ENCODE peak calls at places on chromosomes 7 and 10, in six cellular contexts. Q is cardiac fibroblast; F is neural crest cell; A is GM12865; P is stimulated activated effector memory CD8-positive, alpha-beta T cell treated with anti-CD3 and anti-CD28 coated beads, Interleukin-12 subunit alpha, Interleukin-12 subunit beta, amount 100 ng/mL, for 72 hours; H is left colon. D is an unnamed sample.

GRCh38 chr7:85733163-85733915 is 546.5 kb upstream of the SEMA3D start:
- DNase-seq in F (no peak), Q (peak; percentile 2), A (no peak), P (no peak), H (no peak), D (no peak)

GRCh38 chr7:149794665-149795064 is 21.3 kb upstream of the ZNF467 start:
- DNase-seq in A (no peak), H (no peak), P (no peak), Q (no peak), F (no peak), D (no peak)

GRCh38 chr7:118877187-118877586 is 652.7 kb downstream of the ANKRD7 start:
- DNase-seq in F (no peak), P (no peak), H (no peak), Q (no peak), A (no peak), D (no peak)

GRCh38 chr10:58189269-58189668 is 78.4 kb downstream of the IPMK start:
- DNase-seq in F (no peak), Q (peak; percentile 17), H (no peak), P (no peak), A (no peak), D (no peak)

GRCh38 chr7:98802088-98802780 is 67.6 kb downstream of the TMEM130 start:
- DNase-seq in Q (peak; percentile 70), P (peak; percentile 5), A (peak; percentile 93), F (peak; percentile 36), H (no peak), D (peak; percentile 74)

GRCh38 chr10:82628373-82628772 is 753.4 kb downstream of the NRG3 start:
- DNase-seq in A (no peak), H (no peak), P (no peak), F (no peak), Q (peak; percentile 2), D (no peak)

GRCh38 chr10:76287856-76288255 is 856.4 kb downstream of the LRMDA start:
- DNase-seq in P (no peak), F (no peak), Q (peak; percentile 31), H (no peak), A (no peak), D (no peak)

GRCh38 chr7:115198143-115198542 is 276.2 kb downstream of the MDFIC start:
- DNase-seq in A (no peak), P (no peak), Q (peak; percentile 5), F (no peak), H (no peak), D (no peak)

GRCh38 chr10:70135046-70135445 is 2.4 kb upstream of the AIFM2 start:
- DNase-seq in A (no peak), Q (no peak), P (no peak), F (no peak), H (no peak), D (no peak)

GRCh38 chr10:32327364-32327691 is 19.6 kb downstream of the EPC1 start:
- DNase-seq in F (no peak), P (no peak), Q (no peak), H (no peak), A (no peak), D (no peak)

GRCh38 chr10:33413093-33413442 is 78.6 kb upstream of the NRP1 start:
- DNase-seq in P (no peak), H (no peak), A (no peak), F (no peak), Q (no peak), D (no peak)

GRCh38 chr7:127447326-127447945 is 54.9 kb upstream of the ZNF800 start:
- DNase-seq in F (no peak), H (no peak), A (peak; percentile 86), P (no peak), Q (peak; percentile 56), D (no peak)

GRCh38 chr10:19921300-19922140 is 105.3 kb downstream of the PLXDC2 start:
- DNase-seq in Q (peak; percentile 87), H (no peak), A (no peak), F (no peak), P (no peak), D (no peak)

GRCh38 chr10:88080213-88080612 is 216.8 kb downstream of the PTEN start:
- DNase-seq in F (no peak), P (no peak), H (no peak), Q (peak; percentile 34), A (peak; percentile 85), D (no peak)

GRCh38 chr7:20270867-20271266 is 53.7 kb upstream of the MACC1 start:
- DNase-seq in H (no peak), P (no peak), Q (no peak), F (no peak), A (peak; percentile 85), D (no peak)

GRCh38 chr10:133135116-133135465 is 24.9 kb upstream of the KNDC1 start:
- DNase-seq in H (peak; percentile 14), F (no peak), P (no peak), Q (no peak), A (no peak), D (no peak)

GRCh38 chr7:158912406-158912805 is 56.0 kb downstream of the DYNC2I1 start:
- DNase-seq in H (no peak), F (no peak), Q (no peak), P (no peak), A (no peak), D (no peak)

GRCh38 chr7:139674752-139675126 is 103.1 kb downstream of the HIPK2 start:
- DNase-seq in A (no peak), P (no peak), F (no peak), H (no peak), Q (no peak), D (no peak)

GRCh38 chr7:39741942-39742623 is 118.7 kb downstream of the RALA start:
- DNase-seq in Q (peak; percentile 37), F (peak; percentile 33), P (peak; percentile 40), A (peak; percentile 42), H (no peak), D (no peak)

GRCh38 chr10:28250782-28251181 is 52.1 kb downstream of the MPP7 start:
- DNase-seq in P (no peak), H (no peak), F (no peak), A (no peak), Q (peak; percentile 57), D (no peak)

GRCh38 chr7:106866298-106867281 is 1.5 kb downstream of the PIK3CG start:
- DNase-seq in H (no peak), F (no peak), P (no peak), Q (no peak), A (peak; percentile 66), D (peak; percentile 25)

GRCh38 chr10:89207181-89207800 is at the start of gene CH25H:
- DNase-seq in A (peak; percentile 21), H (peak; percentile 70), F (peak; percentile 51), Q (peak; percentile 84), P (peak; percentile 17), D (no peak)

GRCh38 chr10:59536576-59537014 is 173.1 kb downstream of the SLC16A9 start:
- DNase-seq in H (peak; percentile 25), A (no peak), Q (no peak), F (no peak), P (no peak), D (no peak)

GRCh38 chr7:20958474-20958873 is 171.8 kb upstream of the SP8 start:
- DNase-seq in P (no peak), Q (no peak), F (no peak), H (no peak), A (no peak), D (no peak)

GRCh38 chr10:52213511-52213831 is 100.6 kb upstream of the DKK1 start:
- DNase-seq in H (no peak), A (no peak), F (no peak), P (no peak), Q (peak; percentile 66), D (no peak)

D was measured in SIG-M5.